ENCODE peak calls at places on chromosome 9, in four cellular contexts. X is HepG2, M is GM12878, O is K562. L is an unnamed sample.
A peak's percentile ranks its signal among the peaks of the same experiment; 100 is the strongest.

GRCh38 chr9:129750010-129750409 is 2.8 kb downstream of the PTGES start:
- DNase-seq in X (no peak), M (no peak), O (no peak), L (no peak)

GRCh38 chr9:110777201-110777842 is 108.7 kb downstream of the MUSK start:
- DNase-seq in X (no peak), M (no peak), O (no peak), L (no peak)

GRCh38 chr9:136565075-136565721 is 19.4 kb upstream of the NOTCH1 start:
- DNase-seq in X (no peak), M (no peak), O (no peak), L (no peak)

GRCh38 chr9:91534374-91534773 is 110.7 kb upstream of the NFIL3 start:
- DNase-seq in X (no peak), M (no peak), O (no peak), L (no peak)

GRCh38 chr9:131237931-131238401 is 38.3 kb downstream of the FAM78A start:
- DNase-seq in X (no peak), M (peak; percentile 76), O (no peak), L (peak; percentile 58)

GRCh38 chr9:82353631-82354030 is 365.1 kb downstream of the SPATA31D1 start:
- DNase-seq in X (no peak), M (no peak), O (no peak), L (no peak)

GRCh38 chr9:137297060-137297664 is 4.9 kb downstream of the NRARP start:
- DNase-seq in X (no peak), M (no peak), O (no peak), L (peak; percentile 17)

GRCh38 chr9:26261503-26262330 is 583.5 kb upstream of the TUSC1 start:
- DNase-seq in X (no peak), M (no peak), O (no peak), L (no peak)

GRCh38 chr9:16521868-16522381 is 348.5 kb downstream of the BNC2 start:
- DNase-seq in X (no peak), M (no peak), O (no peak), L (no peak)

GRCh38 chr9:2234371-2234893 is 219.3 kb downstream of the SMARCA2 start:
- DNase-seq in X (no peak), M (no peak), O (no peak), L (no peak)

GRCh38 chr9:112793213-112793810 is 42.8 kb downstream of the SNX30 start:
- DNase-seq in X (peak; percentile 57), M (peak; percentile 34), O (peak; percentile 49), L (peak; percentile 87)

GRCh38 chr9:127406799-127407504 is 10.0 kb downstream of the SLC2A8 start:
- DNase-seq in X (no peak), M (no peak), O (peak; percentile 74), L (peak; percentile 11)

GRCh38 chr9:114138537-114138936 is 16.8 kb upstream of the COL27A1 start:
- DNase-seq in X (no peak), M (no peak), O (peak; percentile 18), L (no peak)

GRCh38 chr9:79221084-79221483 is 350.7 kb upstream of the TLE4 start:
- DNase-seq in X (no peak), M (no peak), O (no peak), L (no peak)

GRCh38 chr9:33044677-33045282 is 19.7 kb downstream of the DNAJA1 start:
- DNase-seq in X (no peak), M (no peak), O (no peak), L (peak; percentile 38)

GRCh38 chr9:137721899-137722298 is 103.1 kb downstream of the EHMT1 start:
- DNase-seq in X (no peak), M (no peak), O (no peak), L (no peak)

GRCh38 chr9:124733964-124734740 is 37.0 kb downstream of the NR6A1 start:
- DNase-seq in X (peak; percentile 94), M (no peak), O (no peak), L (no peak)

GRCh38 chr9:35669331-35670145 is 4.2 kb upstream of the CA9 start:
- DNase-seq in X (peak; percentile 98), M (no peak), O (no peak), L (no peak)

GRCh38 chr9:127537014-127537413 is 75.1 kb upstream of the STXBP1 start:
- DNase-seq in X (no peak), M (no peak), O (no peak), L (no peak)

GRCh38 chr9:108628281-108628680 is 227.5 kb downstream of the ACTL7B start:
- DNase-seq in X (no peak), M (no peak), O (no peak), L (no peak)

GRCh38 chr9:124880501-124880900 is 18.6 kb downstream of the ARPC5L start:
- DNase-seq in X (no peak), M (no peak), O (no peak), L (peak; percentile 67)

GRCh38 chr9:116721944-116722343 is 34.8 kb downstream of the TRIM32 start:
- DNase-seq in X (no peak), M (no peak), O (no peak), L (no peak)
- TF ChIP-seq ESRRA in X (no peak), M (no peak), O (no peak), L (no peak)

GRCh38 chr9:98083059-98083458 is 26.5 kb downstream of the NANS start:
- DNase-seq in X (no peak), M (no peak), O (no peak), L (no peak)
- TF ChIP-seq NR2C2 in X (no peak), M (no peak), O (no peak), L (no peak)

DNA sequence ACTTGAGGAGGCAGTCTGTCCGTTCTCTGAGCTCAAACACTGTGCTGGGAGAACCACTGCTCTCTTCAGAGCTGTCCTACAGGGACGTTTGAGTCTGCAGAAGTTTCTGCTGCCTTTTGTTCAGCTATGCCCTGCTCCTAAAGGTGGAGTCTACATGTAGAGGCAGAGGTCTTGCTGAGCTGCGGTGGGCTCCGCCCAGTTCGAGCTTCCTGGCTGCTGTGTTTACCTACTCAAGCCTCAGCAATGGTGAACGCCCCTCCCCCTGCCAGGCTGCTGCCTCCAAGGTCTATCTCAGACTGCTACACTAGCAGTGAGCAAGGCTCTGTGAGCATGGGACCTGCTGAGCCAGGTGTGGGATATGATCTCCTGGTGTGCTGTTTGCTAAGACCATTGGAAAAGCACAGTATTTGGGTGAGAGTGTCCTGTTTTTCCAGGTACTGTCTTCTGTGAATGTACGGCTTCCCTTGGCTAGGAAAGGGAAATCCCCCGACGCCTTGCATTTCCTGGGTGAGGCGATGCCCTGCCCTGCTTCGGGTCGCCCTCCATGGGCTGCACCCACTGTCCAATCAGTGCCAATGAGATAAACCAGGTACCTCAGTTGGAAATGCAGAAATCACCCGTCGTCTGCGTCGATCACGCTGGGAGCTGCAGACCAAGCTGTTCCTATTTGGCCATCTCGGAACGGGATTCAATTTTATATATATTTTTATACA is 58.5 kb downstream of the CNTRL start:
- DNase-seq in X (peak; percentile 77), M (no peak), O (peak; percentile 22), L (peak; percentile 68)
- TF ChIP-seq ESRRA in X (no peak), M (no peak), O (no peak), L (no peak)

GRCh38 chr9:69253057-69253456 is 72.0 kb upstream of the ENTREP1 start:
- DNase-seq in X (no peak), M (no peak), O (no peak), L (no peak)
- TF ChIP-seq NR2C2 in X (no peak), M (no peak), O (no peak), L (no peak)

GRCh38 chr9:9799287-9799686 is 813.5 kb downstream of the PTPRD start:
- DNase-seq in X (no peak), M (no peak), O (no peak), L (no peak)
- TF ChIP-seq ESRRA in X (no peak), M (no peak), O (no peak), L (no peak)

DNA sequence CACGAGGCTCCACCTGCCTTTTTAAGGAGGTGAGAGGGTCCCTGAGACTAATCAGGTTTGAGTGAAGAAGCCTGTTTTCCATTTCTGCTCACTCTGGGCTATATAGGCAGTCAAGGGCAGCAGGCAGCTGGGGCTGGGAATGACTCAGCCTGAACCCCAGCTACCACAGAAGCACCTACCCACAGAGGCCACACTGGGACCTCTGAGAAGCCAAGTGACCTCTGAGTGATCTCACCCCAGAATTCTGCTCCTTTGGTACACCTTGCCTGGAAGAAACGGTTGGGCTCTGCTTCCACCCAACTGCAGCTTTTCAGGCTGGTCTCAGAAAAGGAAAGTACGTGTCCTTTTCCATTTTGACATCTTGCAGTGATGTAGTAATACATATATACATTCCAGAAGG is 6.8 kb downstream of the FAM219A start:
- DNase-seq in X (no peak), M (no peak), O (peak; percentile 39), L (no peak)
- TF ChIP-seq NR2C2 in X (no peak), M (no peak), O (no peak), L (no peak)

GRCh38 chr9:92965759-92966517 is 18.6 kb downstream of the FGD3 start:
- DNase-seq in X (no peak), M (no peak), O (no peak), L (no peak)
- TF ChIP-seq ESRRA in X (no peak), M (no peak), O (no peak), L (no peak)

L was measured in WTC11.